ENCODE peak calls at places on chromosomes 16 and 17, in four cellular contexts. Y is K562, W is HepG2, Q is H1. H is an unnamed sample.

GRCh38 chr17:4631431-4631830 is 10.0 kb downstream of the ALOX15 start:
- DNase-seq in Y (no peak), Q (no peak), W (no peak), H (no peak)

GRCh38 chr17:74698069-74698468 is 14.7 kb downstream of the CD300LF start:
- DNase-seq in Y (no peak), W (no peak), Q (no peak), H (no peak)

GRCh38 chr16:8866118-8866883 is 2.5 kb downstream of the CARHSP1 start:
- DNase-seq in W (peak), Q (peak), Y (peak), H (no peak)

GRCh38 chr17:4504188-4504587 is 5.5 kb downstream of the SPNS2 start:
- DNase-seq in W (no peak), Y (no peak), Q (no peak), H (no peak)

GRCh38 chr16:69171325-69172095 is 15.5 kb upstream of the SNTB2 start:
- DNase-seq in Y (no peak), W (no peak), Q (no peak), H (no peak)

GRCh38 chr16:26645629-26646028 is 421.1 kb upstream of the C16orf82 start:
- DNase-seq in W (no peak), Y (peak), Q (peak), H (no peak)

GRCh38 chr16:22123759-22124490 is 31.6 kb downstream of the VWA3A start:
- DNase-seq in W (no peak), Q (no peak), Y (peak), H (no peak)

GRCh38 chr17:74892013-74892841 is 1.2 kb downstream of the FADS6 start:
- DNase-seq in Q (no peak), Y (no peak), W (no peak), H (no peak)

GRCh38 chr16:84941916-84942315 is 69.4 kb downstream of the ZDHHC7 start:
- DNase-seq in Q (no peak), W (no peak), Y (no peak), H (no peak)

GRCh38 chr17:46773676-46774075 is 44.8 kb downstream of the WNT3 start:
- DNase-seq in Q (no peak), W (no peak), Y (no peak), H (no peak)

GRCh38 chr16:30769379-30770089 is 7.4 kb downstream of the RNF40 start:
- DNase-seq in Y (no peak), Q (no peak), W (no peak), H (no peak)

GRCh38 chr16:49181812-49182211 is 99.8 kb downstream of the CBLN1 start:
- DNase-seq in W (no peak), Q (no peak), Y (no peak), H (no peak)

GRCh38 chr16:89366561-89367537 is 123.5 kb downstream of the ANKRD11 start:
- DNase-seq in Q (no peak), Y (no peak), W (no peak), H (no peak)

GRCh38 chr16:71467810-71468209 is 5.8 kb upstream of the ZNF23 start:
- DNase-seq in Q (no peak), Y (peak), W (peak), H (peak)

GRCh38 chr17:79573196-79573929 is 37.5 kb downstream of the RBFOX3 start:
- DNase-seq in Q (no peak), Y (no peak), W (no peak), H (no peak)

GRCh38 chr16:2776500-2777139 is 460 bp downstream of the ELOB start:
- DNase-seq in W (no peak), Y (peak), Q (no peak), H (peak)

GRCh38 chr17:18142417-18142816 is 33.9 kb downstream of the MYO15A start:
- DNase-seq in W (no peak), Y (no peak), Q (no peak), H (no peak)

GRCh38 chr17:30519707-30520106 is 42.5 kb downstream of the GOSR1 start:
- DNase-seq in Q (no peak), Y (no peak), W (no peak), H (peak)

GRCh38 chr17:75418523-75419050 is 13.1 kb upstream of the GRB2 start:
- DNase-seq in W (no peak), Q (no peak), Y (no peak), H (no peak)

GRCh38 chr17:71237903-71238538 is 882.8 kb upstream of the SOX9 start:
- DNase-seq in Y (no peak), Q (no peak), W (no peak), H (no peak)

GRCh38 chr16:51538707-51539604 is 387.9 kb upstream of the SALL1 start:
- DNase-seq in W (peak), Q (no peak), Y (no peak), H (peak)

GRCh38 chr17:77483128-77483598 is 342.4 kb downstream of the SEC14L1 start:
- DNase-seq in W (no peak), Q (no peak), Y (no peak), H (no peak)

GRCh38 chr17:68291836-68292688 is 767 bp downstream of the ARSG start:
- DNase-seq in Y (peak), W (peak), Q (peak), H (peak)

GRCh38 chr16:82016268-82016667 is 5.0 kb upstream of the SDR42E1 start:
- DNase-seq in Q (no peak), Y (peak), W (no peak), H (peak)

GRCh38 chr16:69724981-69725479 is 1.3 kb downstream of the NQO1 start:
- DNase-seq in Q (no peak), W (peak), Y (no peak), H (peak)

GRCh38 chr16:65044861-65045260 is 77.0 kb downstream of the CDH11 start:
- DNase-seq in Y (no peak), W (no peak), Q (no peak), H (no peak)

GRCh38 chr17:75271955-75272847 is 1.2 kb upstream of the MIF4GD start:
- DNase-seq in W (no peak), Q (no peak), Y (peak), H (no peak)

GRCh38 chr16:57514891-57515600 is 21.3 kb downstream of the CCDC102A start:
- DNase-seq in Q (no peak), W (no peak), Y (no peak), H (no peak)

GRCh38 chr17:72665841-72666518 is 426.5 kb downstream of the SLC39A11 start:
- DNase-seq in Y (no peak), W (no peak), Q (no peak), H (no peak)

DNA sequence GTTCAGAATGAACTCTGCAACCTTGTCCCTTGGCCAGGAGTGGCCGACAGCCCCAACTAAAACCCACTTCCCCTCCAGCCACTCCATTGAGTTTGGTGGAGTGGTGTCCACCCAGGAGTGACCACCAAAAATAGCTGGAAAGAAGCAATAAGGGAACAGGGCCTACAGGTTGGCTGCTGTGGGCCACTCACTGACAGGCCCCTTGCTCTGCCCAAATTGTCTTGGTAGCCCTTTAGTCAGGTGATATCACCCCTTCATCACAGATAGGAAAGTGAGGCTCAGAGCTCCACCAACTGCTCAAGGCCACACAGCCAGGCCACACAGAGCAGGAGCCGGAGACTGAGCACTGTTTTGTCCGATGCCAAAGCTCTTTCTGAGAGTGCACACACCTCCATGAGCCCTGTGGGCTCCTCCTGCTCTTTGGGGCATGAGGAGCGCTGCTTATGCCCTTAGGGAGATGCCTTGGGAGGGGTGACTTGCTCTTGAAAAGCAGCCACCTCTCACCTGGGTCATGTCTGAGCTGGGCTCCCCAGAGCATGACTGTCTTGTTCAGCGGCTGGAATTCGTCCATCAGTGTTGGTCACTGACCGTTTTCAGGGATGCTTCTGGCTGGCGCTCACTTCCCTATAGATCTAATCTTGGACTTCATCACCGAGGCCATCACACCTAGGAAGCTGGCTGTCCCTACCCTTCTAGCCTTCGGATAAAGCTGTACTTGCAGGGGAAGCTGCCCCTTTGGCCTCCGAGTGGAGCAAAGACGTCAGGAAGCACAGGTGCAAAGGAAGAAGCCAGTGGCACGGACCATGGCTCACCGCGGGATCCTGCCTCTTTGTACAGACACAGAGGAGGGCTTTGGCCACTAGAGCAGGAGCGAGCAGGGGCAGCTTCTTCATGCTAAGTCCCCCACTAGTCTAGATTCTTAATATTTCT is 186.0 kb upstream of the ZNF469 start:
- DNase-seq in Q (no peak), Y (no peak), W (no peak), H (no peak)
- TF ChIP-seq POLR2AphosphoS5 in Q (no peak), Y (no peak), W (no peak), H (no peak)

DNA sequence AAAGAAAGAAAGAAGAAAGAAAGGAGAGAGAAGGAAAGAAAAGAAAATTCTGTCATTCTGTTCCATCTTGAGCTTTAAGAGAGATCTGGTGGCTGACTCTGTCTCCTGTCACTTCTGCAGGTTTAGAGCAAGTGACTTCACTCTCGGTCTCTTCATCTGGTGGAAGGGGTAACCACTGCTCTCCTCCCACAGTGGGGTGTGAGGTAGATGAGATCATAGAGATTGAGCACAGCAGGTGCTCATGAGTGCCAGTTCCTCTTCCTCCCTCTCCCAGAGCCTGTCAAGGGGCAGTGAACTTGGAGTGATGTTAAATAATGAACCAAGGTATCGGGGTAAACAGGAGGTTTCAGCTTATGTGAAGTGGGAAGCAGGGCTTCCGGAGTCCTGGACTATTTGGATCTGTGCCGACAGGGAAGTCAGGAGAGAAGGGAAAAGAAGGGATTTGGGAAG is 47.7 kb downstream of the BEAN1 start:
- DNase-seq in Y (no peak), W (no peak), Q (peak), H (peak)
- TF ChIP-seq JUN in Y (no peak), W (no peak), Q (no peak), H (no peak)

GRCh38 chr16:54934536-54935410 is 4.1 kb downstream of the IRX5 start:
- DNase-seq in Q (peak), W (no peak), Y (no peak), H (peak)
- TF ChIP-seq EZH2 in Q (peak), W (peak), Y (no peak), H (peak)

GRCh38 chr17:33689725-33690124 is 396.6 kb upstream of the ASIC2 start:
- DNase-seq in Q (no peak), W (no peak), Y (no peak), H (no peak)
- TF ChIP-seq POLR2AphosphoS5 in Q (no peak), W (no peak), Y (no peak), H (no peak)

DNA sequence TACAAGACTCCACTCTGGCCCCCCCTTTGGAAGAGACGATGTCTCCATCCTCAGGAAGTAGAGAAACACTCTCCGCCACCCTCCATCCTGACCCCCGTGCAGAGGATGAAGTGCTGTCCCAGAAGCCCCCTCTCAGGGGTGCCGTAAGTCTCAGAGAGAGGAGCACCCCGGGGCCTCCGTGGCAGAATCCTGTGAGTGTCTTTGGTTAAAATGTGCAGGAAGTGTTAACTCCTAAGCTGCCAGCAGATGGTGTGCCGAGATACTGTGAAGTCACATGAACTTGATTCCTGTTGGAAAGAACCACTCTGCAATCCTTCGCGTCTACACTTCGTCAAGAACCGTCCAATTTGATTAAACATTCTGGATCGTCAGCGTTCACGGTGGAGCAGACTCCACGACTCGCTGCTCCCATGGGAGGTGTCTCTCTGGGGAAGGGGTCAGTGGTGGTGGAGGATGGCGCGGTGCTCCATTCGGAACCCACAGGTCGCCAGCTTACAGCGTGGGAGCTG is 5.6 kb downstream of the BANP start:
- DNase-seq in Y (peak), Q (no peak), W (peak), H (peak)
- TF ChIP-seq JUN in Y (no peak), Q (no peak), W (no peak), H (no peak)

H was measured in endothelial cell of umbilical vein.